ENCODE peak calls at places on chromosome 12, in nine cellular contexts. F is lower lobe of right lung; G is CD4-positive, alpha-beta T cell; C is bronchial epithelial cell; X is AG04450; T is pancreas; D is endothelial cell; E is AG09319; L is omental fat pad. N is an unnamed sample.

GRCh38 chr12:80517655-80518054 is 73.6 kb downstream of the PTPRQ start:
- DNase-seq in F (no peak), G (no peak), C (no peak), X (no peak), T (no peak), D (no peak), E (no peak), L (no peak), N (no peak)

GRCh38 chr12:89801284-89801683 is 92.6 kb upstream of the ATP2B1 start:
- DNase-seq in F (no peak), G (no peak), C (no peak), X (no peak), T (no peak), D (no peak), E (no peak), L (no peak), N (no peak)

GRCh38 chr12:94178054-94178453 is 29.7 kb downstream of the PLXNC1 start:
- DNase-seq in F (no peak), G (no peak), C (no peak), X (no peak), T (no peak), D (no peak), E (no peak), L (no peak), N (no peak)

GRCh38 chr12:12915654-12916053 is 24.3 kb downstream of the GPRC5A start:
- DNase-seq in F (no peak), G (no peak), C (no peak), X (no peak), T (no peak), D (no peak), E (no peak), L (no peak), N (no peak)

GRCh38 chr12:78721906-78722305 is 142.7 kb upstream of the SYT1 start:
- DNase-seq in F (no peak), G (no peak), C (no peak), X (no peak), T (no peak), D (no peak), E (no peak), L (no peak), N (no peak)

GRCh38 chr12:46459881-46460545 is 87.4 kb upstream of the SLC38A2 start:
- DNase-seq in F (no peak), G (no peak), C (no peak), X (no peak), T (no peak), D (no peak), E (no peak), L (no peak), N (no peak)

GRCh38 chr12:62653740-62654139 is 187.1 kb downstream of the MON2 start:
- DNase-seq in F (no peak), G (no peak), C (no peak), X (no peak), T (no peak), D (no peak), E (no peak), L (no peak), N (no peak)

GRCh38 chr12:25734529-25735180 is 181.6 kb upstream of the LMNTD1 start:
- DNase-seq in F (no peak), G (no peak), C (no peak), X (no peak), T (no peak), D (no peak), E (no peak), L (no peak), N (no peak)

GRCh38 chr12:78018146-78018910 is 187.6 kb downstream of the NAV3 start:
- DNase-seq in F (no peak), G (no peak), C (no peak), X (peak; percentile 7), T (no peak), D (no peak), E (no peak), L (no peak), N (no peak)

GRCh38 chr12:93802698-93803097 is 125.5 kb downstream of the CRADD start:
- DNase-seq in F (no peak), G (no peak), C (no peak), X (no peak), T (no peak), D (no peak), E (no peak), L (no peak), N (no peak)

GRCh38 chr12:109387425-109388166 is 39.9 kb downstream of the MYO1H start:
- DNase-seq in F (no peak), G (no peak), C (peak; percentile 13), X (no peak), T (no peak), D (peak; percentile 25), E (peak; percentile 1), L (no peak), N (peak; percentile 43)

GRCh38 chr12:89236748-89237428 is 115.4 kb downstream of the DUSP6 start:
- DNase-seq in F (no peak), G (no peak), C (peak; percentile 99), X (no peak), T (no peak), D (no peak), E (no peak), L (no peak), N (peak; percentile 53)

GRCh38 chr12:131684015-131684725 is 26.7 kb upstream of the SFSWAP start:
- DNase-seq in F (no peak), G (no peak), C (no peak), X (no peak), T (no peak), D (no peak), E (no peak), L (no peak), N (no peak)

GRCh38 chr12:112380663-112381420 is 1.4 kb downstream of the HECTD4 start:
- DNase-seq in F (no peak), G (no peak), C (no peak), X (no peak), T (no peak), D (peak; percentile 23), E (no peak), L (no peak), N (no peak)

GRCh38 chr12:90593596-90594290 is 361.2 kb downstream of the CCER1 start:
- DNase-seq in F (no peak), G (no peak), C (peak; percentile 70), X (no peak), T (no peak), D (no peak), E (no peak), L (no peak), N (no peak)

GRCh38 chr12:98253207-98253606 is 262.2 kb upstream of the TMPO start:
- DNase-seq in F (no peak), G (no peak), C (no peak), X (no peak), T (no peak), D (no peak), E (no peak), L (no peak), N (no peak)

GRCh38 chr12:70561550-70561949 is 75.7 kb downstream of the PTPRB start:
- DNase-seq in F (no peak), G (no peak), C (no peak), X (no peak), T (no peak), D (no peak), E (no peak), L (no peak), N (no peak)

GRCh38 chr12:65655074-65655493 is 169.2 kb upstream of the HMGA2 start:
- DNase-seq in F (no peak), G (no peak), C (no peak), X (no peak), T (no peak), D (no peak), E (no peak), L (no peak), N (no peak)

DNA sequence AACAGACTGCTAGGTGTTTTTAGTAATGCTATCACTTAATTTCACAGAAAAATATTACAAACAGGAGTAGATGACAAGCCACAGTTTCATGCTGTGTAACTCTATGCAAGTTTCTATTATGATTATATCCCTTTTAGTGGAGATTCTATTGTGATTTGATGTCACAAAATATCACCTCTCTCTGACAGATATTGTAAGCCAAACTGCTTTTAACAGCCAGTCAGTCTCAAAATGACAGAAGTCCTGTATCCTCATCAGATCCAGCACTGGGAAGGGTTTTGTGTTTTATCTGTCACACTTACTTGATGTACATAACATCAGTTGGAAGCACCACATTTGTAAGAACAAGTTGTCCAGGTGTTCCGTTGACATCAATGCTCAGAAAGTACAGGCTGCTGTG is 164.8 kb downstream of the DERA start:
- DNase-seq in F (no peak), G (no peak), C (no peak), X (no peak), T (no peak), D (no peak), E (no peak), L (no peak), N (no peak)
- TF ChIP-seq CTCF in F (no peak), G (no peak), C (no peak), X (no peak), T (no peak), D (no peak), E (no peak), L (no peak), N (no peak)

GRCh38 chr12:4939418-4940023 is 29.8 kb downstream of the KCNA1 start:
- DNase-seq in F (no peak), G (no peak), C (no peak), X (no peak), T (no peak), D (no peak), E (no peak), L (no peak), N (no peak)
- TF ChIP-seq CTCF in F (no peak), G (no peak), C (no peak), X (no peak), T (no peak), D (no peak), E (peak; percentile 5), L (no peak), N (no peak)

DNA sequence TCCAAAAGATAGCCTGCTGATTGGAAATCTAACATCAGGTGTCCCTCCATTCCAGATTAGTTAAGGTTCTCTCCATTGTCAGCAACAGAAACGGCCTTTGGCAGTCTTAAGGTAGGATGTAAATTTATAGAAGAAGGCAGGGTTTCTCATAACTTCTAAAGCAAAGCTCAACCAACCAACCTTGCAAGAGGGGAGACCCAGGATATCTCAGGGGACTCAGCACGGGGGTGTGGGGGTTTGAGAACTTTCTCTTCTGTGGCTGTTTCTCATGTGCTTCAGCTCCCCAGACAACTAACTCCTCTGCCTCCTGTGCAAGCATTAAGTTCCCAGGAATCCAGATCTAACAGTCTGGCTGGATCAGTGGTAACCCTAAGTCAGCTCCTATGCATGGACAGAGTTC is 148.1 kb downstream of the RIMBP2 start:
- DNase-seq in F (no peak), G (no peak), C (no peak), X (no peak), T (no peak), D (no peak), E (no peak), L (no peak), N (no peak)
- TF ChIP-seq CTCF in F (no peak), G (no peak), C (no peak), X (no peak), T (no peak), D (no peak), E (no peak), L (no peak), N (no peak)

GRCh38 chr12:51528852-51529545 is 62.0 kb upstream of the SCN8A start:
- DNase-seq in F (no peak), G (no peak), C (no peak), X (no peak), T (no peak), D (no peak), E (no peak), L (no peak), N (no peak)
- TF ChIP-seq CTCF in F (no peak), G (no peak), C (no peak), X (no peak), T (no peak), D (no peak), E (no peak), L (no peak), N (no peak)

GRCh38 chr12:74747305-74747704 is 209.7 kb downstream of the ATXN7L3B start:
- DNase-seq in F (no peak), G (no peak), C (peak; percentile 15), X (no peak), T (no peak), D (no peak), E (no peak), L (no peak), N (peak; percentile 18)
- TF ChIP-seq CTCF in F (no peak), G (no peak), C (no peak), X (peak; percentile 25), T (no peak), D (no peak), E (no peak), L (no peak), N (no peak)